ENCODE peak calls at places on chromosomes 6 and 20, in nine cellular contexts. S is breast epithelium; O is effector CD4-positive, alpha-beta T cell; W is naive thymus-derived CD8-positive, alpha-beta T cell; G is stimulated activated CD4-positive, alpha-beta T cell treated with anti-CD3 and anti-CD28 coated beads, Interleukin-2, amount 100 ng/mL, for 48 hours; P is AG09309; I is left lobe of liver; A is CD8-positive, alpha-beta T cell; R is amygdala. T is an unnamed sample.

GRCh38 chr20:1825492-1825891 is 69.7 kb upstream of the SIRPA start:
- DNase-seq in A (no peak), I (no peak), R (no peak), W (no peak), S (no peak), P (no peak), G (no peak), O (no peak), T (no peak)

GRCh38 chr6:109977791-109978173 is 329 bp upstream of the GPR6 start:
- DNase-seq in P (no peak), G (no peak), S (no peak), A (no peak), R (no peak), W (no peak), O (no peak), I (no peak), T (no peak)

GRCh38 chr6:144149558-144149893 is 791 bp upstream of the STX11 start:
- DNase-seq in I (no peak), R (no peak), W (no peak), G (no peak), P (no peak), S (no peak), A (no peak), O (no peak), T (no peak)

GRCh38 chr6:3061501-3061941 is 6.8 kb upstream of the RIPK1 start:
- DNase-seq in I (no peak), W (no peak), S (no peak), P (no peak), R (no peak), A (no peak), G (no peak), O (no peak), T (no peak)

GRCh38 chr6:81487489-81487888 is 265.0 kb downstream of the TENT5A start:
- DNase-seq in S (no peak), R (peak), G (no peak), P (no peak), I (no peak), A (no peak), W (no peak), O (no peak), T (no peak)

GRCh38 chr6:73081955-73082354 is 143.3 kb downstream of the KHDC1L start:
- DNase-seq in S (no peak), O (no peak), I (no peak), G (no peak), A (no peak), R (no peak), P (no peak), W (no peak), T (no peak)

GRCh38 chr6:5034736-5035135 is 30.9 kb upstream of the RPP40 start:
- DNase-seq in O (no peak), S (no peak), I (no peak), R (no peak), A (no peak), G (no peak), W (no peak), P (no peak), T (no peak)

GRCh38 chr6:137570307-137570832 is 76.2 kb upstream of the OLIG3 start:
- DNase-seq in P (no peak), O (no peak), A (no peak), R (no peak), W (no peak), G (no peak), S (no peak), I (no peak), T (no peak)

GRCh38 chr6:71047401-71047800 is 90.5 kb upstream of the B3GAT2 start:
- DNase-seq in W (no peak), O (no peak), I (no peak), S (no peak), R (no peak), P (no peak), G (no peak), A (no peak), T (no peak)

GRCh38 chr6:108948252-108948651 is 100.0 kb downstream of the ARMC2 start:
- DNase-seq in P (no peak), S (peak), W (no peak), I (no peak), O (no peak), G (no peak), A (no peak), R (peak), T (no peak)

GRCh38 chr6:98215531-98215930 is 618.8 kb upstream of the POU3F2 start:
- DNase-seq in P (no peak), W (no peak), R (no peak), G (no peak), S (no peak), A (no peak), I (no peak), O (no peak), T (no peak)

GRCh38 chr6:89260310-89260709 is 43.2 kb upstream of the GABRR1 start:
- DNase-seq in W (no peak), P (no peak), O (no peak), R (no peak), G (no peak), I (peak), A (no peak), S (no peak), T (no peak)

GRCh38 chr20:4817230-4817671 is 95.5 kb downstream of the PRND start:
- DNase-seq in R (no peak), A (no peak), G (no peak), S (no peak), W (no peak), O (no peak), P (no peak), I (no peak), T (no peak)

T was measured in CD4-positive, alpha-beta memory T cell.